ENCODE peak calls at places on chromosomes 13 and 19, in five cellular contexts. One of them, this sample, is unnamed.

GRCh38 chr13:48559638-48560320 is 26.9 kb upstream of the RCBTB2 start:
- DNase-seq in skeletal muscle cell: peak
- DNase-seq in neural crest cell: no peak
- DNase-seq in upper lobe of right lung: no peak
- DNase-seq in ACHN: peak
- DNase-seq in this sample: no peak

GRCh38 chr13:52359534-52359933 is 46.4 kb downstream of the THSD1 start:
- DNase-seq in skeletal muscle cell: peak
- DNase-seq in neural crest cell: no peak
- DNase-seq in upper lobe of right lung: no peak
- DNase-seq in ACHN: no peak
- DNase-seq in this sample: peak

GRCh38 chr13:58025821-58026220 is 394.3 kb downstream of the PCDH17 start:
- DNase-seq in skeletal muscle cell: no peak
- DNase-seq in neural crest cell: no peak
- DNase-seq in upper lobe of right lung: no peak
- DNase-seq in ACHN: no peak
- DNase-seq in this sample: no peak

GRCh38 chr19:16022681-16023557 is 53.4 kb upstream of the TPM4 start:
- DNase-seq in skeletal muscle cell: no peak
- DNase-seq in neural crest cell: no peak
- DNase-seq in upper lobe of right lung: peak
- DNase-seq in ACHN: no peak
- DNase-seq in this sample: no peak

GRCh38 chr13:113117335-113117872 is 5.2 kb upstream of the F10 start:
- DNase-seq in skeletal muscle cell: no peak
- DNase-seq in neural crest cell: no peak
- DNase-seq in upper lobe of right lung: no peak
- DNase-seq in ACHN: no peak
- DNase-seq in this sample: no peak

GRCh38 chr13:22496803-22497508 is 683.8 kb upstream of the SGCG start:
- DNase-seq in skeletal muscle cell: no peak
- DNase-seq in neural crest cell: no peak
- DNase-seq in upper lobe of right lung: no peak
- DNase-seq in ACHN: no peak
- DNase-seq in this sample: no peak

GRCh38 chr13:56700324-56700723 is 440.4 kb upstream of the PRR20A start:
- DNase-seq in skeletal muscle cell: no peak
- DNase-seq in neural crest cell: no peak
- DNase-seq in upper lobe of right lung: no peak
- DNase-seq in ACHN: no peak
- DNase-seq in this sample: no peak

GRCh38 chr13:51785592-51786424 is 18.2 kb downstream of the DHRS12 start:
- DNase-seq in skeletal muscle cell: no peak
- DNase-seq in neural crest cell: no peak
- DNase-seq in upper lobe of right lung: no peak
- DNase-seq in ACHN: no peak
- DNase-seq in this sample: peak

GRCh38 chr19:19386373-19386869 is 19.1 kb upstream of the GATAD2A start:
- DNase-seq in skeletal muscle cell: no peak
- DNase-seq in neural crest cell: no peak
- DNase-seq in upper lobe of right lung: no peak
- DNase-seq in ACHN: no peak
- DNase-seq in this sample: no peak

This sample was measured in hepatocyte.